ENCODE peak calls at places on chromosomes 7 and 10, in eight cellular contexts. M is occipital lobe; G is lower leg skin; L is nephron progenitor cell; F is ACHN; T is ureter; K is thoracic aorta; E is effector CD4-positive, alpha-beta T cell. Z is an unnamed sample.

GRCh38 chr7:146249272-146249671 is 132.7 kb downstream of the CNTNAP2 start:
- DNase-seq in M (no peak), G (no peak), L (no peak), F (no peak), T (no peak), K (no peak), E (no peak), Z (no peak)

GRCh38 chr7:920351-921070 is 34.0 kb downstream of the ADAP1 start:
- DNase-seq in M (no peak), G (no peak), L (peak), F (no peak), T (peak), K (no peak), E (peak), Z (no peak)

GRCh38 chr7:70598976-70599375 is 533.0 kb upstream of the GALNT17 start:
- DNase-seq in M (no peak), G (peak), L (no peak), F (no peak), T (peak), K (no peak), E (no peak), Z (no peak)

GRCh38 chr10:16016688-16017087 is 156.4 kb upstream of the MINDY3 start:
- DNase-seq in M (no peak), G (no peak), L (no peak), F (no peak), T (peak), K (no peak), E (no peak), Z (no peak)

GRCh38 chr7:100676501-100677306 is 3.2 kb downstream of the GNB2 start:
- DNase-seq in M (no peak), G (no peak), L (no peak), F (no peak), T (no peak), K (no peak), E (no peak), Z (no peak)

GRCh38 chr10:74799840-74800239 is 26.6 kb upstream of the KAT6B start:
- DNase-seq in M (no peak), G (no peak), L (no peak), F (no peak), T (no peak), K (no peak), E (no peak), Z (no peak)

GRCh38 chr10:78696791-78697420 is 371.9 kb upstream of the ZMIZ1 start:
- DNase-seq in M (no peak), G (no peak), L (no peak), F (no peak), T (peak), K (no peak), E (no peak), Z (no peak)

GRCh38 chr7:604884-605531 is 85.4 kb upstream of the PDGFA start:
- DNase-seq in M (no peak), G (no peak), L (no peak), F (no peak), T (no peak), K (no peak), E (no peak), Z (no peak)

GRCh38 chr7:44213872-44214595 is 13.3 kb downstream of the YKT6 start:
- DNase-seq in M (no peak), G (no peak), L (peak), F (peak), T (no peak), K (no peak), E (no peak), Z (peak)